ENCODE peak calls at places on chromosomes 6 and 20, in five cellular contexts. V is A549, Y is GM23338, T is GM12878, F is K562. I is an unnamed sample.

GRCh38 chr6:27312146-27312949 is at the start of gene POM121L2:
- DNase-seq in V (peak), T (no peak), Y (peak), F (no peak), I (peak)

GRCh38 chr20:32557284-32557683 is 27.8 kb downstream of the NOL4L start:
- DNase-seq in F (no peak), Y (no peak), T (no peak), V (no peak), I (no peak)

GRCh38 chr6:157800420-157801237 is 22.4 kb upstream of the SNX9 start:
- DNase-seq in T (peak), F (no peak), Y (no peak), V (no peak), I (no peak)

GRCh38 chr6:28002181-28002580 is 45.1 kb downstream of the OR2B6 start:
- DNase-seq in F (no peak), V (no peak), Y (no peak), T (no peak), I (no peak)

GRCh38 chr6:119077643-119078448 is 618 bp downstream of the FAM184A start:
- DNase-seq in T (no peak), F (peak), Y (peak), V (no peak), I (peak)

GRCh38 chr6:157403011-157403683 is 22.2 kb downstream of the ZDHHC14 start:
- DNase-seq in Y (no peak), V (no peak), F (no peak), T (no peak), I (no peak)

GRCh38 chr6:68709882-68710281 is 74.8 kb downstream of the ADGRB3 start:
- DNase-seq in T (no peak), Y (no peak), F (no peak), V (no peak), I (no peak)

GRCh38 chr6:22364314-22364713 is 67.5 kb upstream of the PRL start:
- DNase-seq in F (no peak), V (no peak), T (no peak), Y (no peak), I (no peak)

GRCh38 chr20:41308726-41309413 is 8.7 kb downstream of the ZHX3 start:
- DNase-seq in V (no peak), F (peak), Y (no peak), T (no peak), I (no peak)

GRCh38 chr6:111692327-111693164 is 86.9 kb upstream of the TRAF3IP2 start:
- DNase-seq in T (no peak), F (no peak), V (no peak), Y (no peak), I (peak)

GRCh38 chr20:35578469-35578868 is 36.6 kb downstream of the ERGIC3 start:
- DNase-seq in V (no peak), T (no peak), Y (no peak), F (no peak), I (peak)

GRCh38 chr6:44047179-44047546 is 80.1 kb downstream of the MRPL14 start:
- DNase-seq in V (no peak), F (no peak), T (no peak), Y (no peak), I (no peak)

GRCh38 chr20:44401770-44402390 is 46.4 kb downstream of the HNF4A start:
- DNase-seq in Y (no peak), F (no peak), V (no peak), T (no peak), I (no peak)

GRCh38 chr20:32456869-32457421 is 98.8 kb downstream of the ASXL1 start:
- DNase-seq in V (peak), Y (peak), F (no peak), T (no peak), I (no peak)

GRCh38 chr6:157095569-157095968 is 227.8 kb downstream of the TMEM242 start:
- DNase-seq in T (no peak), Y (no peak), F (no peak), V (no peak), I (no peak)

GRCh38 chr6:107118976-107119375 is 3.7 kb upstream of the BEND3 start:
- DNase-seq in Y (no peak), V (no peak), F (no peak), T (no peak), I (no peak)

GRCh38 chr20:8045946-8046345 is 26.4 kb upstream of the TMX4 start:
- DNase-seq in T (no peak), V (no peak), Y (no peak), F (no peak), I (no peak)

GRCh38 chr20:56985286-56985685 is 281.2 kb downstream of the BMP7 start:
- DNase-seq in T (no peak), Y (no peak), V (no peak), F (no peak), I (no peak)

GRCh38 chr6:93419304-93420162 is at the start of gene EPHA7:
- DNase-seq in Y (peak), T (no peak), V (peak), F (peak), I (no peak)

GRCh38 chr20:31908424-31908823 is 38.0 kb downstream of the TTLL9 start:
- DNase-seq in Y (no peak), F (no peak), V (no peak), T (no peak), I (no peak)

GRCh38 chr20:62269871-62270270 is 31.6 kb downstream of the OSBPL2 start:
- DNase-seq in Y (peak), F (peak), V (no peak), T (no peak), I (no peak)

GRCh38 chr6:50091641-50092040 is 41.9 kb upstream of the DEFB112 start:
- DNase-seq in V (no peak), Y (no peak), F (no peak), T (no peak), I (peak)

GRCh38 chr6:6962699-6963098 is 145.1 kb upstream of the RREB1 start:
- DNase-seq in Y (no peak), T (no peak), V (no peak), F (no peak), I (no peak)

GRCh38 chr20:3854462-3854870 is 7.8 kb downstream of the MAVS start:
- DNase-seq in T (no peak), F (peak), Y (peak), V (no peak), I (peak)

GRCh38 chr6:159837511-159837910 is 37.4 kb downstream of the PNLDC1 start:
- DNase-seq in V (no peak), T (no peak), F (no peak), Y (no peak), I (no peak)

GRCh38 chr20:47669927-47670890 is 115.1 kb downstream of the SULF2 start:
- DNase-seq in V (no peak), F (no peak), T (no peak), Y (no peak), I (no peak)

GRCh38 chr6:45900808-45901752 is 114.6 kb downstream of the CLIC5 start:
- DNase-seq in F (no peak), Y (peak), V (no peak), T (no peak), I (no peak)

DNA sequence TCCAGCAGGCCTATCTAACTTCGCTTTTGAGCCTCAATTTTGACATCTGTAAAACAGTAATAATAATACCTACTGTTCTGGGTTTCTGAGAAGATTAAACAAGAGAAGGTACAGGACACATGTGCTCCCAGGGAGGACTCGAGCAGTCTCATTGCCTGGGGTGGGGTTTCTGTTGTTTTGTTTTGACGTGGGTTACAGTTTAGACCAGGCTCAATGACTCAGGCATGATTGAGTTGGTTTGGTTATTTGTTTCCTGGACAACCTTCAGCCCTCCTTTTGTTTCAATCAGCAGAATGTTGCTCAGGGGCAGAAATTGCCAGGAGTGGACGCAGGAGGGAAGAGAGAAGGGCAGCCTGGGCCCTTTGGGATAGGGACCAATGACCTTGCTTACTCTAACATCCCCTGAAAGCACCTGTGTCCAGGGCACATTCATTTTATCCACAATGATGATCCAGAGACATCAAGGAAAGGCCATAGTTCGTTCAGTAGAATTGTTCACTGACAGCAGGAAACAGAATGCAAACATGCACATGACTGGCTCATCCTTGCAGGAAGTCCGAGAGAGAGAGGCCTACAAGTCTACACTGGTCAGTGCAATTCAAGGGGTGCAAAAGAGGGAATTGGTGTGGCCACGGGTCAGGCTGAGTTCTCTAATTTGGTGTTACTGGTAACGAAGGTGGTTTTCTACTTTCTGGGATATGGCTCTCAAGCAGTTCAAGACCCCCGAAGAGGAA is 74.5 kb upstream of the MRPS10 start:
- DNase-seq in F (no peak), Y (no peak), T (no peak), V (peak), I (no peak)
- TF ChIP-seq JUNB in F (no peak), Y (no peak), T (peak), V (no peak), I (no peak)

GRCh38 chr6:13066050-13066449 is 262.3 kb downstream of the TBC1D7 start:
- DNase-seq in Y (no peak), V (no peak), T (no peak), F (no peak), I (no peak)
- TF ChIP-seq JUNB in Y (no peak), V (no peak), T (no peak), F (no peak), I (no peak)

DNA sequence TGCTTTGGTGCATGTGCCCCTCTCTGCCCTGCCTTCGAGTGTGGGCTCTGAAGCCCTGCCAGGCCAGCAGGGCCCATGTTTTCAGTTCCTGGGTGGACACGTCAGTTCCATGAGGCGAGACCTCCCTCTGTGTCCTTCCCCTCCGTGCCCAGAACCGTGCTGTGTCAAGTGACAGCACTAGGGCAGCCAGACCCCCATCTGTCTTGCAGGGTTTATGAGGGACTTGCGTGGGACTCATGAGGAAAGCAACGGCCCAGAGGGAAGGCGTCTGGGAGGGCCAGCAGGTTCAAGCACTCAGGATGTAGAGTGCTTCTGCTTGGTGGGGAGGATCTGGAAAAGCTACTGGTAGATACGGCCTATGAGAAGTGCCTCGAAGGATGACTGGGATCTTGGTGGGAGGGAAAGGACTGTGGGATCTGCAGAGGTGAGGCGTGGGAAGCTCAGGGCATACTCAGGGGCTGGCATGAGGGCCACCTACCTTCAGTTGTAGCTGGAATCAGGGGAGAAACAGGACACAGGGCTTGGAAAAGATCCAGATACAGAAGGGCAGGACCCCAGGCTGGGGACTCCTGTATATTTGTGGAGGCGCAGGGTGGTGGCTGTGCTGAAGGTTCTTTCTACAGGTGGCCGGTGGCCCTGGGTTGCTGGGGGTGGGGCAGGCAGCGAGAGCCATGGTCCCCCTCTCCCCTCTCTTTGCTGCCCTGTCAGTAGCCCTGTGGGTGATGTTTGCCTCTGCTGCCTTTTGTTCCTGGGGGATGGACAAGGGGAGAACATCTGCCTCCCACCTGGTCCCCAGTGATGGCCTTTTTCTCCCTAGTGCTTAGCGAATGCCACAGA is 5.5 kb downstream of the NPEPL1 start:
- DNase-seq in F (no peak), Y (no peak), T (no peak), V (no peak), I (no peak)
- TF ChIP-seq JUNB in F (no peak), Y (no peak), T (no peak), V (no peak), I (no peak)

GRCh38 chr6:53861543-53861942 is 66.7 kb downstream of the LRRC1 start:
- DNase-seq in Y (no peak), V (no peak), F (no peak), T (no peak), I (no peak)

GRCh38 chr6:53860511-53860910 is 65.7 kb downstream of the LRRC1 start:
- DNase-seq in F (no peak), V (no peak), Y (no peak), T (no peak), I (no peak)

GRCh38 chr6:53858913-53859312 is 64.1 kb downstream of the LRRC1 start:
- DNase-seq in V (no peak), Y (no peak), F (no peak), T (no peak), I (no peak)

GRCh38 chr6:53866231-53866630 is 71.4 kb downstream of the LRRC1 start:
- DNase-seq in T (no peak), Y (no peak), V (no peak), F (no peak), I (no peak)

DNA sequence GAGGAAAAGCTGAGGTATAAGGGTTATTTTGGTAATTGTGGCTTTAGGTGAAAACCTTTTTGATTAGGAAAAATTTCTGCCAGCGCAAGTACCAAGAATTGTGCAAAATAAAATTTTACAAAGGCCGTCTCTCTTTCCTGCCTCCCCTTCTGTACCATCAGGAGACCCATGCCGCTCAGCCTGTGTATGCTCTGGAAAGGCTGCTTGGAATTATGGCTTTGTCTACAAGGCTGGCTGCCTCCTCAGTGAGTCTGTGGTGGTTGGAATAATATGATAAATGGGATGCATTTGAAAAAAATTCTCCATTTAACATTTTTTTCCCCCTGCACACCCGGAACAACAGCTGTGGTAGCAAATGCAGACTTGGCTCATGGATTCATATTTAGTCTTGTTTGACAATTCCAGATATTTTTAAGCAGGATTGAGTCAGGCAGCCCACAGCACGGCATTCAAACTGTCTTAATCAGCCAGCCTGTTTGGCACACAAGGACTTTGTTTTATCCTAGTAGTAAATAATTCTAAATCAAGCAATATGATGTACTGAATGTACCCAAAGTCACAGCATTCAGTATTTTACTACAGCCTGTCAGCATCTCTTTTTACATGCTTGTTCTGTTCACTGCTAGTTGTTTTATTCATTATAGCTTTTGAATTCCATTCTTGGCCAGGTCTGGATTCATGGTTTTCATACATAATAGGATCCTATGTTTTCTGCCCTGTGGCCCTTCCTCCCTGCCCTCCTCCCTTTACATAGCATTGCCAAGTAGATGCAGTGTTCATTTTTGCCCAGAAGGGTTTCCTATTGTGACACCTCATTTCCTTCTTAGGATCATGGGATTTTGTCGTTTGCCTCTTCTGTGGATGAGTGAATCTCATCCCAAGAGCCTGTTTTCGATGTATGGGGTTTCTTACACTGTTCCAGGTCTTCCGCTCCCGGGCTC is 68.0 kb downstream of the LRRC1 start:
- DNase-seq in F (no peak), T (no peak), Y (no peak), V (no peak), I (no peak)
- TF ChIP-seq JUNB in F (no peak), T (no peak), Y (no peak), V (no peak), I (no peak)